ENCODE peak calls at places on chromosome 17, in eight cellular contexts. Q, Z, G, V, K, H, Y and L are unnamed samples.

GRCh38 chr17:5468075-5468473 is 708 bp downstream of the DHX33 start:
- DNase-seq in Q (no peak), Z (peak), G (no peak), V (peak), K (no peak), H (no peak), Y (no peak), L (no peak)

GRCh38 chr17:66351053-66351452 is 48.6 kb downstream of the PRKCA start:
- DNase-seq in Q (no peak), Z (no peak), G (peak), V (no peak), K (no peak), H (no peak), Y (no peak), L (no peak)

GRCh38 chr17:6476061-6476833 is 32.0 kb downstream of the PIMREG start:
- DNase-seq in Q (no peak), Z (no peak), G (no peak), V (no peak), K (no peak), H (no peak), Y (no peak), L (no peak)

GRCh38 chr17:48016112-48016511 is 21.5 kb downstream of the COPZ2 start:
- DNase-seq in Q (no peak), Z (no peak), G (no peak), V (peak), K (peak), H (no peak), Y (peak), L (no peak)

GRCh38 chr17:43890240-43890639 is 17.1 kb downstream of the MPP2 start:
- DNase-seq in Q (no peak), Z (no peak), G (no peak), V (no peak), K (no peak), H (no peak), Y (no peak), L (no peak)

GRCh38 chr17:79844869-79845600 is 5.8 kb upstream of the CBX4 start:
- DNase-seq in Q (peak), Z (no peak), G (peak), V (peak), K (peak), H (no peak), Y (no peak), L (no peak)

GRCh38 chr17:37576281-37576680 is 32.9 kb downstream of the SYNRG start:
- DNase-seq in Q (no peak), Z (no peak), G (no peak), V (no peak), K (peak), H (no peak), Y (peak), L (no peak)

GRCh38 chr17:49715717-49716279 is 8.0 kb upstream of the SLC35B1 start:
- DNase-seq in Q (no peak), Z (no peak), G (no peak), V (no peak), K (no peak), H (no peak), Y (no peak), L (no peak)

GRCh38 chr17:17387461-17388362 is 84.5 kb downstream of the NT5M start:
- DNase-seq in Q (peak), Z (no peak), G (peak), V (peak), K (no peak), H (no peak), Y (no peak), L (no peak)
- TF ChIP-seq CTCF in Q (peak), Z (peak), G (peak), V (peak), K (peak), H (no peak), Y (peak), L (no peak)

DNA sequence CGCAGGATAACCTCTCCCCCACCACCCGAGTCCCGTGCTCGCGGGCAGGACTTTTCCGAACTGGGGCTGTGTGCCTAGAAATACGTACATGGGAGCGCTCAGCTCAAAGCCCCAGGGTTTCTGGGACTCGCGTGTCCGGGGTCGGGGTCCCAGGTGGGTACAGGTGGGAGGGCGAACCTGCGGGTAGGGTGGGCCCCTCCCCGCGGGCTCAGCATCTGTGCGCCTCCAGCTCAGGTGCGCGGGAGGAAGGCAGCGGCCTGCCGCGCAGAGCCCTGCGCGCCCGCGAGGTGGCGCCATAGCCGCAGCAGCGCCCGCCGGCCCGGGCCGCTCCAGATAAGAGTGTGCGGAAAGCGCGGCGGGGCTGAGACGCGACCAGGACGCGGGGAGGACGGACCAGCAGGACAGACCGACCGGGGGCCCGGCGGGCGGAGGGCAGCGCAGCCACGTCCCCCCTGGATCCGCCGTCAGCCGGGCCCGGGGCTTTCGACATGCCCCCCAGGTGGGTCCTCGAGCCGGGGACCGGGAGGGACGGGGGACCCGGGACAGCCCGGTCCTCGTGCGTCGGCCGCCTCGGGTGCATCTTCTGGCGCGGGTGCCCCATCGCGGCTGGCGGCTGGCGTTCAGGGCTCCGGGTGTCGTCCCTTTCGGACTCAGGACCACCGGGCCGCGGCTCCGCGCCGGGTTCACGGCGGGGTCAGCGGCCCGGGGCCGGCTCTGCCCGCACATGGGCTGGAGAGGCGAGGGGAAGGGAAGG is at the start of gene HIC1:
- DNase-seq in Q (peak), Z (peak), G (peak), V (peak), K (peak), H (peak), Y (peak), L (no peak)
- TF ChIP-seq CTCF in Q (peak), Z (peak), G (peak), V (peak), K (peak), H (peak), Y (peak), L (peak)

GRCh38 chr17:8204761-8205555 is 5.4 kb downstream of the AURKB start:
- DNase-seq in Q (no peak), Z (no peak), G (no peak), V (no peak), K (no peak), H (no peak), Y (no peak), L (no peak)
- TF ChIP-seq CTCF in Q (no peak), Z (no peak), G (no peak), V (no peak), K (no peak), H (no peak), Y (no peak), L (no peak)

DNA sequence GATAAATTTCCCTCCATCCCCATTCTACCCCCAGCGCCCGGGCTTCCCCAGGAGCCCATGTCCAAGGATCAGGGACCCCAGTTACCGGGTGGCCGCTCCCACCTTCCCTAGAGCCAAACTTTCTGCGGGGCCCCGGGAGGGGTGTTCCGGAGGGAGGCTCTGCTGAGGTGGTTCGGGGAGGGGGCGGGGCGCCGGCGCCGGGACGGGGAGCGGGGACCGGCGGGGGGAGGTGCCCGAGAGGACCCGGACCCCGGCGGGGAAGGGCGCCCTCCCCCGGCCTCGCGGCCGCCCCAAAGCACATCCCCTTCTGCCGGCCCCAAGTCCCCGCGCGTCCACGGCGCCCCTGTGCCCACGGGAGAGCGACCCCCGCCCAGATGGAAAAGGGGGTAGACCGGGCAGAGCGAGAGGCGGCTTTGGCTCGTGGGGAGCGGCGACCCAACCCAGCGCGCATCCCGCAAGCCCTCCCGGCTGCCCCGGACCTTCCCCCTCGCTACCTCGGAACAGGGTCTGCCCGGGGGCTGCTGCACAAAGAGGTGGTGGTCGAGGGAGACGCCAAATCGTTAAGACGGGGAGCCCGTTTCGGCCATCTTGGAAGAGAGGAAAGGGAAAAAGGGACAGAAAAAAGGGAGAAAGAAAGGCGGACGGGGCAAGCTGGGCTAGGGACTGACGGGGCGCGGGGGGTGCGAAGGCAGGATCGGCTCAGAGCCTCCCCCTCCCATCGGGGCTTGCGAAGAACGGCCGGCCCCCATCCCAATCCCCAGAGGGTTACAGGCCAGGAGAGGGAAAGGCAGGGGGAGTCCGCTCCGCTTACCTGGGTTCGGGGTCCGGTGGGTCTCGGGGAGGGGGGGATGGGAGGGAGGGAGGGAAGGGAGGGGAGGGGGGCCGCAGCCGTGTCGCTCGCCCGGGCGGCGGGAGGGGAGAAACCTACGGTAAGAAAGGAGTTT is 479 bp downstream of the PCGF2 start:
- DNase-seq in Q (peak), Z (no peak), G (peak), V (no peak), K (peak), H (no peak), Y (no peak), L (no peak)
- TF ChIP-seq CTCF in Q (peak), Z (no peak), G (no peak), V (peak), K (no peak), H (no peak), Y (no peak), L (no peak)